ENCODE peak calls at places on chromosomes 2 and 18, in seven cellular contexts. One of them, this sample, is unnamed.

GRCh38 chr18:76538846-76539245 is 43.8 kb upstream of the ZNF516 start:
- DNase-seq in sigmoid colon: no peak
- DNase-seq in HCT116: no peak
- DNase-seq in esophagus squamous epithelium: no peak
- DNase-seq in breast epithelium: no peak
- DNase-seq in Peyer's patch: no peak
- DNase-seq in ovary: no peak
- DNase-seq in this sample: no peak

GRCh38 chr18:58263055-58263732 is 219.2 kb downstream of the NEDD4L start:
- DNase-seq in sigmoid colon: no peak
- DNase-seq in HCT116: peak
- DNase-seq in esophagus squamous epithelium: no peak
- DNase-seq in breast epithelium: peak
- DNase-seq in Peyer's patch: no peak
- DNase-seq in ovary: no peak
- DNase-seq in this sample: no peak

GRCh38 chr2:52831216-52831615 is 936.4 kb upstream of the CHAC2 start:
- DNase-seq in sigmoid colon: no peak
- DNase-seq in HCT116: no peak
- DNase-seq in esophagus squamous epithelium: no peak
- DNase-seq in breast epithelium: no peak
- DNase-seq in Peyer's patch: no peak
- DNase-seq in ovary: no peak
- DNase-seq in this sample: no peak

GRCh38 chr2:197182668-197183067 is 127.9 kb downstream of the ANKRD44 start:
- DNase-seq in sigmoid colon: no peak
- DNase-seq in HCT116: no peak
- DNase-seq in esophagus squamous epithelium: no peak
- DNase-seq in breast epithelium: no peak
- DNase-seq in Peyer's patch: no peak
- DNase-seq in ovary: no peak
- DNase-seq in this sample: no peak

GRCh38 chr2:39867268-39867667 is 88.2 kb upstream of the THUMPD2 start:
- DNase-seq in sigmoid colon: no peak
- DNase-seq in HCT116: no peak
- DNase-seq in esophagus squamous epithelium: no peak
- DNase-seq in breast epithelium: no peak
- DNase-seq in Peyer's patch: no peak
- DNase-seq in ovary: no peak
- DNase-seq in this sample: no peak

GRCh38 chr18:23825496-23825895 is 136.2 kb downstream of the LAMA3 start:
- DNase-seq in sigmoid colon: no peak
- DNase-seq in HCT116: no peak
- DNase-seq in esophagus squamous epithelium: no peak
- DNase-seq in breast epithelium: no peak
- DNase-seq in Peyer's patch: no peak
- DNase-seq in ovary: no peak
- DNase-seq in this sample: no peak

GRCh38 chr2:158724803-158725271 is 70.3 kb upstream of the DAPL1 start:
- DNase-seq in sigmoid colon: no peak
- DNase-seq in HCT116: no peak
- DNase-seq in esophagus squamous epithelium: no peak
- DNase-seq in breast epithelium: peak
- DNase-seq in Peyer's patch: no peak
- DNase-seq in ovary: no peak
- DNase-seq in this sample: no peak

GRCh38 chr2:54808642-54809041 is 85.2 kb downstream of the EML6 start:
- DNase-seq in sigmoid colon: no peak
- DNase-seq in HCT116: no peak
- DNase-seq in esophagus squamous epithelium: no peak
- DNase-seq in breast epithelium: no peak
- DNase-seq in Peyer's patch: no peak
- DNase-seq in ovary: no peak
- DNase-seq in this sample: no peak

GRCh38 chr2:95359035-95359434 is 43.5 kb upstream of the FAHD2A start:
- DNase-seq in sigmoid colon: no peak
- DNase-seq in HCT116: no peak
- DNase-seq in esophagus squamous epithelium: no peak
- DNase-seq in breast epithelium: no peak
- DNase-seq in Peyer's patch: no peak
- DNase-seq in ovary: no peak
- DNase-seq in this sample: no peak

GRCh38 chr2:119753041-119753929 is 6.4 kb upstream of the PTPN4 start:
- DNase-seq in sigmoid colon: no peak
- DNase-seq in HCT116: peak
- DNase-seq in esophagus squamous epithelium: no peak
- DNase-seq in breast epithelium: no peak
- DNase-seq in Peyer's patch: peak
- DNase-seq in ovary: no peak
- DNase-seq in this sample: peak

GRCh38 chr2:158539176-158539895 is 82.6 kb downstream of the PKP4 start:
- DNase-seq in sigmoid colon: no peak
- DNase-seq in HCT116: peak
- DNase-seq in esophagus squamous epithelium: no peak
- DNase-seq in breast epithelium: no peak
- DNase-seq in Peyer's patch: no peak
- DNase-seq in ovary: no peak
- DNase-seq in this sample: peak

DNA sequence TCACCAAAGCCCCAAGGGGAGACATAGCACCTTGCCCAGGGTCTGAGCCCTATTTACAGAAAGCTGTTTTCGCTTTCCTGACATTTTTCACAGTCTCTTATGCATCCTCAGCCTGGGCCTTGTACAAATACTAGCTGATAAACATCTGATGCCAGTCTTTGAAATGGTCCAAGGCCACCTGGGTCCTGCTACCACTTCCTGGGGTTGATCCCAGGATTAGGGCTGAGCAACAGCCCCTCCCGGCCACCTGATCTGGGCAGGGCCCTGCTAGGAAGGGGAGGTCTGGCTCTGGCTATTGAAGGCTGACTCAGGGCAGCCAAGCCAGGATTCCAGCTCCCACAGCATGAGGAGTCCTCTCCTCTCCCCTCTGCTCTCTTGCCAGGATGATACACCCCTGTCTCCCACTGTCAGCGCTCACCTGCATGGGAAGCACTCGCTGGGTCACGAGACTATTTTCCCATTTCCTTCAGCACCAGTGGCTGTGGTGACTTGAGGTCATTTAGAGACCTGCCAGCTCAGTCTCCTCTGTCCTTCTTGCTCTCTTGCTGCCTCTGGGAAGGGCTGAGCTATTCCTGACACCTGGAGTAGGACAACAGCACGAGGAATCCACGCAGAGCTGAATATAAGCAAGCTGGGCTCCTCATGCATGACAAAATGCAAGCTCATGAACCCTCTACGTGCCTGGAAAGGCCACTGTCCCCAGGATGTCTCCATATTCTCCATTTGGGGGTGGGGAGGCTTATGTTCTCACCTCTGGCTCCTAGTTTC is 53.0 kb upstream of the LGALSL start:
- DNase-seq in sigmoid colon: no peak
- DNase-seq in HCT116: no peak
- DNase-seq in esophagus squamous epithelium: no peak
- DNase-seq in breast epithelium: no peak
- DNase-seq in Peyer's patch: no peak
- DNase-seq in ovary: no peak
- DNase-seq in this sample: no peak
- TF ChIP-seq POLR2A in sigmoid colon: no peak
- TF ChIP-seq POLR2A in HCT116: no peak
- TF ChIP-seq POLR2A in esophagus squamous epithelium: no peak
- TF ChIP-seq POLR2A in breast epithelium: no peak
- TF ChIP-seq POLR2A in Peyer's patch: no peak
- TF ChIP-seq POLR2A in ovary: no peak
- TF ChIP-seq POLR2A in this sample: no peak

DNA sequence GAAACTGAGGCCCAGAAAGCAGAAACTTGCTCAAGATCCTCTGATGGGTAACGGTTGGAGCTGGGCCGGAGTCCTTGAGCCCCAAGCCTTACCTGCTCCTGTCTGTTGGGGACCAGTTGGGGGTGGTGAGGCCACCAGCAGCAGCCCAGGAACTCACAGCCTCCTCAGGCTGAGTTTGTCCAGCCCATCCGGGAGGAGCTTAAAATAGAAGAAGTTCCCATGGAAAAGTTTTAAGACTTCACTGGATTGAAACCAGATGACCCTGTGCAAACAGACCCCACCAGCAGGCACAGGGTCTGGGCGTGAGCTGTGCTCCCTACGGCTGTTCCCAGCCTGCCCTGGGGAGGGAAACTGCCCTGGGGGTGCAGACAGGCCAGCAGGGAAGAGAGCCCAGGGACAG is 40.6 kb upstream of the FOSL2 start:
- DNase-seq in sigmoid colon: peak
- DNase-seq in HCT116: no peak
- DNase-seq in esophagus squamous epithelium: no peak
- DNase-seq in breast epithelium: no peak
- DNase-seq in Peyer's patch: no peak
- DNase-seq in ovary: no peak
- DNase-seq in this sample: no peak
- TF ChIP-seq POLR2A in sigmoid colon: no peak
- TF ChIP-seq POLR2A in HCT116: no peak
- TF ChIP-seq POLR2A in esophagus squamous epithelium: no peak
- TF ChIP-seq POLR2A in breast epithelium: no peak
- TF ChIP-seq POLR2A in Peyer's patch: no peak
- TF ChIP-seq POLR2A in ovary: no peak
- TF ChIP-seq POLR2A in this sample: no peak

DNA sequence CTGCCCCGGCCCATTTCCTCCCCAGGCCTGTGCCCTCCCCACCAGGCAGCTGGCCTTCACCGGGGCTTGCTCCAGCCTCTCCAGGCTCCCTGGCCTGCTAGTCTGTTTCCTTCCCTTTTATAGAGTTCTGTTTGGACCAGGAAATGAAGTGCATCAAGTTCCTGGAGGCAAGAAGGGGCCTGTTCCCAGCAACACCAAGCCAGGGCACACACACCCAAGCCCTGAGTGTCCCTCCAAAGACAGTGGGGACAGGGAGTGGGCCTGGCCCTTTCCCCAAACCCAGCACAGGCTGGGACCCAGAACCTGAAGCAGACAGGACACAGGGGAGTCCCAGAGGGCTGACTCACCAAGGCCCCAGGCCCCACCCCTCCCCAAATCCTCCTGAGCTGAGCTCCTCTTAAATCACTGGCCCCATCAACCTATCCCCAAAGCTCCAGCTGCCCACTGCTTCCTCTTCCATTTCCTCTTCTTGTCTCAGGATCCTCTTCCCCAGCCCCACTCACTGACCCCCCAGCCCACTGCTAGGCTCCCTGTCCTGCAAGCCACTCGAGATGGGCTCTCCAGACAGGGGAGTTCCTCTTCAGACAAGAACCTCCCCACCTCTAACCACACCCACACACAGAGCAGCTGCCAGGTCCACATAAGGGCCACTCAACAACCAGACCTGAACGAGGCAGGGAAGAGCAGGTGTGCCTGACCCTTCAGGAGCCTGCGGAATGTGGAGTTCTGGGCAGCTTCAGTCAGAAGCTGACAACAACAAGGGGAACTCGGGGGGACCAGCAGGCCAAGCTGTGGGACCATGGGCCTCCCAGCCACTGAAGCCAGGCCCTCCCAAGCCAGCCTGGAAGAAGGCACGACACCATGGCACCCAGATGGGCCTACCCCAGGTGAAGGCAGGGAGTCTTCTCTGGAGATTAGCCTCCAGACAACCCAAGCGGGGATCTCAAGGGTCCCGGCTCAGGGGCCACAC is 74.2 kb downstream of the TNS1 start:
- DNase-seq in sigmoid colon: peak
- DNase-seq in HCT116: no peak
- DNase-seq in esophagus squamous epithelium: no peak
- DNase-seq in breast epithelium: peak
- DNase-seq in Peyer's patch: no peak
- DNase-seq in ovary: peak
- DNase-seq in this sample: no peak
- TF ChIP-seq POLR2A in sigmoid colon: no peak
- TF ChIP-seq POLR2A in HCT116: no peak
- TF ChIP-seq POLR2A in esophagus squamous epithelium: no peak
- TF ChIP-seq POLR2A in breast epithelium: no peak
- TF ChIP-seq POLR2A in Peyer's patch: no peak
- TF ChIP-seq POLR2A in ovary: no peak
- TF ChIP-seq POLR2A in this sample: no peak

DNA sequence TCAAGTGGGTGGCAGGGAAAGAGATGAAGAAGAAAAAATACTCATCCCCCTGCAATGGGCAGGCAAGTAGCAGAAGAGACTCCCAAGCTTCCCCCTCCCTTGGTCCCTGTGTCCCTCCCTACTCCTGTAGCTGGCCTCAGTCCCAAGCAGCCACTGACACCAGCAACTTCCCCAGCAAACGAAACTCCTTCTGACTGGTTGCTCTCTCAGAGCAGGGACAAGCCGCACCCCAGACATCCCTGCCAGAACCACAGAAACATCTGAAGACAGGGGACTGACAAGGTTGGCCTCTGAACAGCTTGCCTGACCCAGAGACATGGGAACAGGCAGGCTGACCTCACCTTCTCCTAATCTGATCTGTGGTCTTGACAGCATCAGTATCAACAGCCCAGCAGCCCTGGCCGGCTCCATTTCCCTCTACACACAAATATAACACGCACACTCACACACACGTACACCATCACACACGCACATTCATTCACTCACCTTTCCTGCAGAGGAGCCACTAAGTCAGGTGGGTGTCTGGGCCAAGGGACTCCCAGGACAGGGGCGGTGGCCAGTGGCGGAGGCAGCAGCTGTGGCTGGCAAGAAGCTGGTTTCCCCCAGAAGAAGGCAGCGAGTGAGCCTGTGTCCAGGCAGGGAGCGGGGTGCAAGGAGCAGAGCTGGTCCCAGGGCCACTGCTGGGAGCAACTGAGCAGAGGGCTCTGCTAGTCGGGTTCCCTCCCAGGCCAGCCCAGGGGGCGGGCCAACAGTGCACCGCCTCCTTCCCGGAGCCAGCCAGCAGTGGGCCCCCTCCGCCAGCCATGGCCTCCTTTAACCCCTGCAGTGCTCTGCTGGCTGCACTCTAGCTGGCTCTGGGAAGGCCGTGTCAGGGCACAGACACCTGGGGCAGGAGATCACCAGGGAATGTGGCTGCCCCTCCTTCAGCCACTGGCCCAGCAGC is 59.1 kb downstream of the TNS1 start:
- DNase-seq in sigmoid colon: peak
- DNase-seq in HCT116: peak
- DNase-seq in esophagus squamous epithelium: no peak
- DNase-seq in breast epithelium: peak
- DNase-seq in Peyer's patch: peak
- DNase-seq in ovary: peak
- DNase-seq in this sample: peak
- TF ChIP-seq POLR2A in sigmoid colon: peak
- TF ChIP-seq POLR2A in HCT116: no peak
- TF ChIP-seq POLR2A in esophagus squamous epithelium: peak
- TF ChIP-seq POLR2A in breast epithelium: no peak
- TF ChIP-seq POLR2A in Peyer's patch: peak
- TF ChIP-seq POLR2A in ovary: peak
- TF ChIP-seq POLR2A in this sample: no peak

GRCh38 chr18:49368161-49368875 is 92.1 kb downstream of the DYM start:
- DNase-seq in sigmoid colon: no peak
- DNase-seq in HCT116: no peak
- DNase-seq in esophagus squamous epithelium: no peak
- DNase-seq in breast epithelium: peak
- DNase-seq in Peyer's patch: no peak
- DNase-seq in ovary: no peak
- DNase-seq in this sample: no peak
- TF ChIP-seq POLR2A in sigmoid colon: no peak
- TF ChIP-seq POLR2A in HCT116: no peak
- TF ChIP-seq POLR2A in esophagus squamous epithelium: no peak
- TF ChIP-seq POLR2A in breast epithelium: no peak
- TF ChIP-seq POLR2A in Peyer's patch: no peak
- TF ChIP-seq POLR2A in ovary: no peak
- TF ChIP-seq POLR2A in this sample: no peak

This sample was measured in erythroblast.